ENCODE peak calls at places on chromosomes 5 and 9, in eight cellular contexts. C is stimulated activated naive CD4-positive, alpha-beta T cell; T is T-helper 1 cell; K is AG08396; U is CD4-positive, alpha-beta memory T cell; B is WERI-Rb-1; Y is COLO829; G is M059J. V is an unnamed sample.

GRCh38 chr5:107812570-107813141 is 141.9 kb upstream of the EFNA5 start:
- DNase-seq in C (no peak), T (no peak), K (peak), U (no peak), B (no peak), Y (no peak), G (peak), V (no peak)

GRCh38 chr5:133786432-133786831 is 174.1 kb upstream of the FSTL4 start:
- DNase-seq in C (no peak), T (no peak), K (no peak), U (no peak), B (no peak), Y (no peak), G (no peak), V (no peak)

GRCh38 chr9:114174876-114175771 is 19.8 kb downstream of the COL27A1 start:
- DNase-seq in C (no peak), T (no peak), K (peak), U (no peak), B (no peak), Y (no peak), G (peak), V (no peak)

GRCh38 chr9:93552923-93553322 is 23.5 kb upstream of the PHF2 start:
- DNase-seq in C (no peak), T (no peak), K (no peak), U (no peak), B (no peak), Y (no peak), G (no peak), V (no peak)

GRCh38 chr9:127018935-127019334 is 103.5 kb downstream of the ANGPTL2 start:
- DNase-seq in C (no peak), T (no peak), K (no peak), U (no peak), B (no peak), Y (no peak), G (no peak), V (no peak)

GRCh38 chr5:150496534-150496933 is 11.4 kb upstream of the NDST1 start:
- DNase-seq in C (no peak), T (no peak), K (no peak), U (no peak), B (no peak), Y (no peak), G (no peak), V (no peak)

GRCh38 chr5:136242136-136242535 is 49.2 kb upstream of the SMIM32 start:
- DNase-seq in C (no peak), T (no peak), K (no peak), U (no peak), B (peak), Y (no peak), G (no peak), V (no peak)

GRCh38 chr5:173567548-173567947 is 48.9 kb downstream of the BOD1 start:
- DNase-seq in C (no peak), T (no peak), K (no peak), U (no peak), B (no peak), Y (no peak), G (peak), V (no peak)

GRCh38 chr9:89564257-89564878 is 40.4 kb upstream of the GADD45G start:
- DNase-seq in C (no peak), T (no peak), K (no peak), U (no peak), B (peak), Y (peak), G (peak), V (no peak)

GRCh38 chr5:21654-22233 is 70.2 kb upstream of the PLEKHG4B start:
- DNase-seq in C (no peak), T (no peak), K (no peak), U (no peak), B (no peak), Y (peak), G (peak), V (no peak)

GRCh38 chr5:67747096-67747495 is 468.5 kb upstream of the PIK3R1 start:
- DNase-seq in C (no peak), T (no peak), K (no peak), U (no peak), B (no peak), Y (no peak), G (no peak), V (no peak)